ENCODE peak calls at places on chromosomes 4 and X, in ten cellular contexts. T is AG04450; G is fibroblast of lung; P is GM23338; N is lower leg skin; O is Peyer's patch; W is CD8-positive, alpha-beta memory T cell; R is suprapubic skin; M is aorta; D is naive thymus-derived CD4-positive, alpha-beta T cell. Y is an unnamed sample.

GRCh38 chr4:2802618-2803531 is 10.0 kb downstream of the SH3BP2 start:
- DNase-seq in T (no peak), G (no peak), P (no peak), N (no peak), O (peak), W (no peak), R (peak), M (peak), D (no peak), Y (no peak)

GRCh38 chrX:53354669-53355068 is 67.8 kb downstream of the SMC1A start:
- DNase-seq in T (no peak), G (no peak), P (no peak), N (no peak), O (no peak), W (no peak), R (no peak), M (no peak), D (no peak), Y (no peak)

GRCh38 chr4:2322801-2323200 is 60.9 kb upstream of the MXD4 start:
- DNase-seq in T (peak), G (no peak), P (no peak), N (no peak), O (no peak), W (no peak), R (no peak), M (no peak), D (no peak), Y (no peak)

GRCh38 chr4:3372933-3373465 is 68.8 kb upstream of the HGFAC start:
- DNase-seq in T (no peak), G (peak), P (no peak), N (peak), O (peak), W (no peak), R (no peak), M (peak), D (no peak), Y (no peak)

GRCh38 chr4:5800496-5800895 is 89.5 kb downstream of the EVC start:
- DNase-seq in T (no peak), G (no peak), P (no peak), N (no peak), O (no peak), W (no peak), R (peak), M (no peak), D (no peak), Y (no peak)

GRCh38 chr4:119314356-119314755 is 7.6 kb downstream of the FABP2 start:
- DNase-seq in T (no peak), G (peak), P (peak), N (no peak), O (peak), W (no peak), R (no peak), M (no peak), D (peak), Y (no peak)

GRCh38 chr4:3814026-3814570 is 47.9 kb downstream of the ADRA2C start:
- DNase-seq in T (no peak), G (no peak), P (no peak), N (no peak), O (no peak), W (no peak), R (no peak), M (peak), D (no peak), Y (no peak)

GRCh38 chrX:126655061-126655460 is 102.4 kb upstream of the DCAF12L1 start:
- DNase-seq in T (no peak), G (no peak), P (no peak), N (no peak), O (no peak), W (no peak), R (no peak), M (no peak), D (no peak), Y (no peak)

GRCh38 chr4:95545526-95545925 is 3.2 kb downstream of the UNC5C start:
- DNase-seq in T (no peak), G (no peak), P (no peak), N (no peak), O (no peak), W (no peak), R (no peak), M (peak), D (no peak), Y (no peak)

GRCh38 chr4:95547708-95548471 is 883 bp downstream of the UNC5C start:
- DNase-seq in T (no peak), G (peak), P (peak), N (no peak), O (peak), W (no peak), R (no peak), M (peak), D (no peak), Y (no peak)

GRCh38 chr4:95544433-95545103 is 4.2 kb downstream of the UNC5C start:
- DNase-seq in T (no peak), G (no peak), P (peak), N (no peak), O (no peak), W (no peak), R (no peak), M (no peak), D (no peak), Y (no peak)

GRCh38 chr4:95546866-95547707 is 1.7 kb downstream of the UNC5C start:
- DNase-seq in T (no peak), G (peak), P (peak), N (no peak), O (no peak), W (no peak), R (no peak), M (peak), D (no peak), Y (no peak)

DNA sequence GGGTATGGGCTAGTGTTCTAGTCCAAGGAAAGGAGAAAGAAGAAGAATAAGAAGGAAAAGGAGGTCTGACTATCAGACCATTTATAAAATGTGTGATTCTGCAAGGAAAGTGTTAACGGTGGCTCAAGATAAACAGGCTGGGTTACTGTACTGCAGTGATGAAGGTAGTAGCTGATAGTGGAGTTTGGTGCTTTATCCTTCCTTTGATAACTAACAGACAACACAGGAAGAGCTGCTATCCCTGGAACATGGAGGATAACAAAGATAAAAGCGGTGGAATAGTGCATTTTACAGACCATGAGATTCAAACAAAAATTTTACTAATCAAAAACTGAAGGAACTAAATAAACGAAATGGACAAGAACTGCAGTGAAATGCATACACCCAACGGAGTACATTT is 2.5 kb downstream of the UNC5C start:
- DNase-seq in T (no peak), G (no peak), P (no peak), N (no peak), O (no peak), W (no peak), R (no peak), M (no peak), D (no peak), Y (no peak)
- H3K4me3 ChIP-seq in T (no peak), G (peak), P (peak), N (no peak), O (no peak), W (no peak), R (no peak), M (peak), D (no peak), Y (no peak)

GRCh38 chr4:143364063-143364462 is 27.4 kb downstream of the GAB1 start:
- DNase-seq in T (no peak), G (no peak), P (no peak), N (no peak), O (no peak), W (no peak), R (no peak), M (no peak), D (no peak), Y (no peak)

GRCh38 chr4:143369556-143369955 is 32.9 kb downstream of the GAB1 start:
- DNase-seq in T (no peak), G (no peak), P (no peak), N (no peak), O (no peak), W (no peak), R (no peak), M (no peak), D (no peak), Y (no peak)

GRCh38 chr4:143372093-143372915 is 35.6 kb downstream of the GAB1 start:
- DNase-seq in T (no peak), G (no peak), P (no peak), N (no peak), O (no peak), W (no peak), R (no peak), M (no peak), D (no peak), Y (no peak)

GRCh38 chr4:143363332-143363731 is 26.7 kb downstream of the GAB1 start:
- DNase-seq in T (no peak), G (no peak), P (no peak), N (no peak), O (no peak), W (no peak), R (no peak), M (no peak), D (no peak), Y (no peak)

DNA sequence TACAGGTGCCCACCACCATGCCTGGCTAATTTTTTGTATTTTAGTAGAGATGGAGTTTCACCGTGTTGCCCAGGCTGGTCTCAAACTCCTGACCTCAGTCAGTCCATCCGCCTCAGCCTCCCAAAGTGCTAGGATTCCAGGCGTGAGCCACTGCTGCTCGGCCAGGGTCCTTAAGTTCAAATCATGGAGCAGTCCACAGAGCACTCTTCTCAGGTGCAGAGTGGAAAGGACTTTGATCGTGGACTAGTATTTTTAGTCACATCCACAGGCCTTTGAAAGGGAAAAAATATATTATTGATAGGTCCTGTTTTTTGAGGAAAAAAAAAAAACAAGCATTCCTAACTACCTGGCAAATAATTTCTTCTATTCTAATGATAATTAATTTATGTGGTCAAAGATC is 31.2 kb downstream of the GAB1 start:
- DNase-seq in T (no peak), G (no peak), P (no peak), N (no peak), O (no peak), W (no peak), R (no peak), M (no peak), D (no peak), Y (no peak)
- H3K4me3 ChIP-seq in T (no peak), G (no peak), P (no peak), N (no peak), O (no peak), W (no peak), R (no peak), M (no peak), D (no peak), Y (no peak)

DNA sequence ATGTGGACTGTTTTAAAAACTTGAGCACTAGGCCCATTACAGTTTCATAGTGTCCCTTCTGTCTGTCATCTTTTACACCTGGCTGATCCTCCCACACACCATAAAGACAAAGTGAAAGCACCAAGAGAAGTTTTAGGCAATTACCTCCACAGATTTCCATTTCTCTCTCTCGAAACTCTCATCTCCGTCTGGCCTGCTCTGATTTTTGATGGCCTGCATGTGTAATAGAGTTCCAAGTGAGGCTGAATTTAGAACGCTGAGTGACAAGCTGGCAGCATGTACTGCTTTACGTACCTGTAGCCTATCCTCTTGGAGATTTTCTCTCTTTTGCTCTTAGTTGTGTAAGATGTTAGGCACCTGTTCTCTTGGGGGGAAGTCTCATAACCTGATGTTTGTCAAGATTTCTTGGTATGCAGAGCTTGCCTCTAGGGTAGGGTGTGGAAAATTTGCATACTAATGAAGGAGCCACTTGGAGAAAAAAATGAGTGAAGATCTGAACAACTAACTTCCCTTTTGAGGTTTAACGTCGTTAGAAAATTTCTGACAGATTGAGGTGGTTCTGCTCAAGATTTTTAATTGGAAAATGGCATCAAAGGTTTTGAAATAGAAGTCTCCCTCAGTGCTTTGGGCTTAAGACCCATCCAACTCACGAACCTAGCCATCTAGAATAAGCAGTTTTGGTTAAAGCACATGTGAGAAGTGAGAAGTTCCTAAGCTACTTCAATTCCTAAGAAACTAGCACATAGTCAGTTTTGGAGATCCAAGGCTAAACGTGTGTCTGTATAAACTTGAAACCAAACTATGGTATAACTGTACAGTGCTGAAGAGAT is 57.6 kb upstream of the RAP1GDS1 start:
- DNase-seq in T (no peak), G (no peak), P (peak), N (no peak), O (no peak), W (no peak), R (no peak), M (no peak), D (no peak), Y (no peak)
- H3K4me3 ChIP-seq in T (no peak), G (no peak), P (no peak), N (no peak), O (no peak), W (no peak), R (no peak), M (no peak), D (no peak), Y (no peak)

DNA sequence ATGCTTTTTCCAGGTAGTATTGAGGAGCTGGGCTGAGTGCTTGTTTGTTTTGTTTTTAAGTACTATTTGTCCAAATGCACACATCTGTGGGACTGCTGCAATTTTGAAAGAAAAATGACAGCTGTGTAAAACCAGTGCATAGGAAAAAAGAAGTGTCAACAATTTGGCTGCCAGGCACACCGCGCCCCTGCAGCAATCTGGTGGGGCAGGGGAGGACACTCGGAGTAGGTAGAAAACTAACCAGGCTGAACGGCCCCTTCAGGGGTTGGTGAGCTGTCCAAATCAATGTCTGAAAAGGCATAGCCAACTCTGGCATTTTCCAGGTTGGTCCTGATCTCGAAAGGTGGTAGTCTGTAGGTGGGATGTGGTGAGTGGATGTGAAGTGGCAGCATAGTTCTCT is 1.1 kb downstream of the LDOC1 start:
- DNase-seq in T (no peak), G (no peak), P (no peak), N (no peak), O (no peak), W (no peak), R (no peak), M (no peak), D (no peak), Y (no peak)
- H3K4me3 ChIP-seq in T (peak), G (peak), P (peak), N (no peak), O (no peak), W (no peak), R (peak), M (peak), D (no peak), Y (no peak)

GRCh38 chrX:69615323-69615722 is 590 bp upstream of the EDA start:
- DNase-seq in T (no peak), G (no peak), P (peak), N (no peak), O (no peak), W (no peak), R (peak), M (no peak), D (no peak), Y (no peak)

GRCh38 chrX:69615779-69616519 is at the start of gene EDA:
- DNase-seq in T (no peak), G (peak), P (peak), N (peak), O (peak), W (peak), R (peak), M (peak), D (peak), Y (no peak)

GRCh38 chrX:69613946-69614345 is 2.0 kb upstream of the EDA start:
- DNase-seq in T (no peak), G (no peak), P (no peak), N (no peak), O (no peak), W (no peak), R (no peak), M (no peak), D (no peak), Y (no peak)

GRCh38 chrX:69616520-69617203 is 749 bp downstream of the EDA start:
- DNase-seq in T (no peak), G (no peak), P (peak), N (peak), O (no peak), W (peak), R (peak), M (peak), D (peak), Y (no peak)

DNA sequence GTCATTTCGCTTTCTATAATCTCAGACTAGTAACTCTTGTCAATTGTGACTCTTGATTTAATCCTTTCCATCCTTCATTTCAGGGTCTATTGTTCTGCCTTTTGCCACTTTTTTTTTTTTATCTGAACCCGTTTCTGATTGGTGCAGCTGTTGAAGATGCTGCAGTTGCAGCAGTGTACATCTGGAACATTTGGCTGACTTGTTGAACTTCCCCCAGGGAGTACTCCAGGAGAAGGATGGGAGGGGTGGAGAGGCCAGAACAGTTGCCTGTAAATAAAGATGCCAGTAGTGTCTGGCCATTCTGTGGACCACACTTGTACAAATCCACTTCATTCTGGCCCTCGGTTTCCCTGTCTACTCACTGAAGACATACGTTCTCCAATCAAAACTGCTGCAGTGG is 1.0 kb upstream of the EDA start:
- DNase-seq in T (no peak), G (no peak), P (no peak), N (no peak), O (no peak), W (no peak), R (no peak), M (no peak), D (no peak), Y (no peak)
- H3K4me3 ChIP-seq in T (no peak), G (no peak), P (peak), N (no peak), O (no peak), W (no peak), R (peak), M (no peak), D (no peak), Y (no peak)

Y was measured in DND-41.